ENCODE peak calls at places on chromosomes 2 and 18, in five cellular contexts. One of them, this sample, is unnamed.

GRCh38 chr2:11017921-11018320 is 106.2 kb downstream of the KCNF1 start:
- DNase-seq in lung: no peak
- DNase-seq in naive thymus-derived CD4-positive, alpha-beta T cell: no peak
- DNase-seq in left ventricle myocardium inferior: no peak
- DNase-seq in mesothelial cell of epicardium: no peak
- DNase-seq in this sample: no peak

GRCh38 chr2:60484080-60484737 is 69.2 kb downstream of the BCL11A start:
- DNase-seq in mesothelial cell of epicardium: no peak
- DNase-seq in left ventricle myocardium inferior: no peak
- DNase-seq in naive thymus-derived CD4-positive, alpha-beta T cell: no peak
- DNase-seq in lung: no peak
- DNase-seq in this sample: no peak

GRCh38 chr2:3606370-3607124 is 11.6 kb downstream of the COLEC11 start:
- DNase-seq in naive thymus-derived CD4-positive, alpha-beta T cell: no peak
- DNase-seq in mesothelial cell of epicardium: no peak
- DNase-seq in left ventricle myocardium inferior: no peak
- DNase-seq in lung: peak; percentile 27
- DNase-seq in this sample: no peak

GRCh38 chr2:195575021-195575420 is 82.0 kb upstream of the SLC39A10 start:
- DNase-seq in mesothelial cell of epicardium: no peak
- DNase-seq in naive thymus-derived CD4-positive, alpha-beta T cell: no peak
- DNase-seq in lung: no peak
- DNase-seq in left ventricle myocardium inferior: no peak
- DNase-seq in this sample: no peak

GRCh38 chr2:200483729-200484198 is 26.1 kb downstream of the KCTD18 start:
- DNase-seq in lung: peak; percentile 70
- DNase-seq in naive thymus-derived CD4-positive, alpha-beta T cell: no peak
- DNase-seq in left ventricle myocardium inferior: no peak
- DNase-seq in mesothelial cell of epicardium: no peak
- DNase-seq in this sample: peak; percentile 53

GRCh38 chr18:9559253-9559652 is 55.1 kb downstream of the PPP4R1 start:
- DNase-seq in mesothelial cell of epicardium: no peak
- DNase-seq in left ventricle myocardium inferior: no peak
- DNase-seq in naive thymus-derived CD4-positive, alpha-beta T cell: no peak
- DNase-seq in lung: no peak
- DNase-seq in this sample: no peak

GRCh38 chr2:24164416-24164973 is 10.4 kb upstream of the FAM228A start:
- DNase-seq in naive thymus-derived CD4-positive, alpha-beta T cell: peak; percentile 9
- DNase-seq in left ventricle myocardium inferior: peak; percentile 15
- DNase-seq in mesothelial cell of epicardium: no peak
- DNase-seq in lung: no peak
- DNase-seq in this sample: peak; percentile 7

GRCh38 chr2:134508396-134508795 is 210.4 kb downstream of the TMEM163 start:
- DNase-seq in lung: no peak
- DNase-seq in left ventricle myocardium inferior: no peak
- DNase-seq in naive thymus-derived CD4-positive, alpha-beta T cell: no peak
- DNase-seq in mesothelial cell of epicardium: no peak
- DNase-seq in this sample: no peak

GRCh38 chr18:24270358-24270936 is 127.2 kb downstream of the OSBPL1A start:
- DNase-seq in left ventricle myocardium inferior: no peak
- DNase-seq in lung: no peak
- DNase-seq in mesothelial cell of epicardium: no peak
- DNase-seq in naive thymus-derived CD4-positive, alpha-beta T cell: no peak
- DNase-seq in this sample: peak; percentile 43

GRCh38 chr2:223998983-223999382 is 40.1 kb downstream of the SERPINE2 start:
- DNase-seq in left ventricle myocardium inferior: no peak
- DNase-seq in lung: no peak
- DNase-seq in mesothelial cell of epicardium: no peak
- DNase-seq in naive thymus-derived CD4-positive, alpha-beta T cell: no peak
- DNase-seq in this sample: no peak

GRCh38 chr2:210481601-210482124 is 5.1 kb upstream of the LANCL1 start:
- DNase-seq in lung: no peak
- DNase-seq in naive thymus-derived CD4-positive, alpha-beta T cell: no peak
- DNase-seq in mesothelial cell of epicardium: no peak
- DNase-seq in left ventricle myocardium inferior: no peak
- DNase-seq in this sample: no peak

GRCh38 chr18:69787825-69788547 is 159.7 kb downstream of the CD226 start:
- DNase-seq in lung: no peak
- DNase-seq in left ventricle myocardium inferior: no peak
- DNase-seq in naive thymus-derived CD4-positive, alpha-beta T cell: no peak
- DNase-seq in mesothelial cell of epicardium: no peak
- DNase-seq in this sample: peak; percentile 38

GRCh38 chr2:80392446-80392845 is 87.9 kb upstream of the LRRTM1 start:
- DNase-seq in left ventricle myocardium inferior: no peak
- DNase-seq in lung: no peak
- DNase-seq in mesothelial cell of epicardium: no peak
- DNase-seq in naive thymus-derived CD4-positive, alpha-beta T cell: no peak
- DNase-seq in this sample: no peak

GRCh38 chr18:33612632-33613031 is 34.6 kb downstream of the ASXL3 start:
- DNase-seq in lung: no peak
- DNase-seq in left ventricle myocardium inferior: no peak
- DNase-seq in mesothelial cell of epicardium: no peak
- DNase-seq in naive thymus-derived CD4-positive, alpha-beta T cell: no peak
- DNase-seq in this sample: no peak

GRCh38 chr2:120346034-120346666 is at the start of gene INHBB:
- DNase-seq in mesothelial cell of epicardium: no peak
- DNase-seq in left ventricle myocardium inferior: no peak
- DNase-seq in lung: no peak
- DNase-seq in naive thymus-derived CD4-positive, alpha-beta T cell: no peak
- DNase-seq in this sample: no peak

GRCh38 chr2:7671312-7671711 is 754.1 kb downstream of the RNF144A start:
- DNase-seq in naive thymus-derived CD4-positive, alpha-beta T cell: no peak
- DNase-seq in mesothelial cell of epicardium: no peak
- DNase-seq in left ventricle myocardium inferior: peak; percentile 66
- DNase-seq in lung: no peak
- DNase-seq in this sample: no peak

GRCh38 chr2:227010433-227010832 is 153.6 kb downstream of the COL4A4 start:
- DNase-seq in naive thymus-derived CD4-positive, alpha-beta T cell: no peak
- DNase-seq in mesothelial cell of epicardium: no peak
- DNase-seq in lung: no peak
- DNase-seq in left ventricle myocardium inferior: no peak
- DNase-seq in this sample: peak; percentile 30

GRCh38 chr18:7066965-7067555 is 50.5 kb downstream of the LAMA1 start:
- DNase-seq in lung: no peak
- DNase-seq in mesothelial cell of epicardium: no peak
- DNase-seq in left ventricle myocardium inferior: no peak
- DNase-seq in naive thymus-derived CD4-positive, alpha-beta T cell: no peak
- DNase-seq in this sample: no peak

GRCh38 chr2:16126141-16126968 is 186.0 kb downstream of the MYCN start:
- DNase-seq in naive thymus-derived CD4-positive, alpha-beta T cell: no peak
- DNase-seq in lung: peak; percentile 10
- DNase-seq in mesothelial cell of epicardium: no peak
- DNase-seq in left ventricle myocardium inferior: no peak
- DNase-seq in this sample: peak; percentile 11

GRCh38 chr2:67726416-67726815 is 329.3 kb downstream of the ETAA1 start:
- DNase-seq in naive thymus-derived CD4-positive, alpha-beta T cell: no peak
- DNase-seq in lung: no peak
- DNase-seq in mesothelial cell of epicardium: no peak
- DNase-seq in left ventricle myocardium inferior: no peak
- DNase-seq in this sample: no peak

GRCh38 chr2:170771049-170771937 is 1.1 kb downstream of the ERICH2 start:
- DNase-seq in lung: no peak
- DNase-seq in mesothelial cell of epicardium: no peak
- DNase-seq in naive thymus-derived CD4-positive, alpha-beta T cell: peak; percentile 29
- DNase-seq in left ventricle myocardium inferior: no peak
- DNase-seq in this sample: peak; percentile 43

GRCh38 chr2:11969774-11970173 is 223.3 kb downstream of the LPIN1 start:
- DNase-seq in mesothelial cell of epicardium: no peak
- DNase-seq in left ventricle myocardium inferior: no peak
- DNase-seq in lung: no peak
- DNase-seq in naive thymus-derived CD4-positive, alpha-beta T cell: no peak
- DNase-seq in this sample: no peak

GRCh38 chr2:36812196-36812595 is 115.7 kb downstream of the VIT start:
- DNase-seq in left ventricle myocardium inferior: no peak
- DNase-seq in mesothelial cell of epicardium: no peak
- DNase-seq in naive thymus-derived CD4-positive, alpha-beta T cell: no peak
- DNase-seq in lung: no peak
- DNase-seq in this sample: peak; percentile 18

GRCh38 chr2:109340381-109340780 is 211.4 kb downstream of the SH3RF3 start:
- DNase-seq in left ventricle myocardium inferior: no peak
- DNase-seq in lung: no peak
- DNase-seq in mesothelial cell of epicardium: no peak
- DNase-seq in naive thymus-derived CD4-positive, alpha-beta T cell: no peak
- DNase-seq in this sample: no peak

GRCh38 chr2:112869258-112869842 is 32.8 kb upstream of the IL1B start:
- DNase-seq in mesothelial cell of epicardium: no peak
- DNase-seq in naive thymus-derived CD4-positive, alpha-beta T cell: no peak
- DNase-seq in left ventricle myocardium inferior: peak; percentile 74
- DNase-seq in lung: peak; percentile 87
- DNase-seq in this sample: peak; percentile 43

GRCh38 chr2:38146917-38147307 is 71.0 kb upstream of the CYP1B1 start:
- DNase-seq in mesothelial cell of epicardium: no peak
- DNase-seq in left ventricle myocardium inferior: no peak
- DNase-seq in naive thymus-derived CD4-positive, alpha-beta T cell: no peak
- DNase-seq in lung: peak; percentile 35
- DNase-seq in this sample: peak; percentile 77

GRCh38 chr2:237964578-237965404 is 2.0 kb upstream of the UBE2F start:
- DNase-seq in mesothelial cell of epicardium: no peak
- DNase-seq in left ventricle myocardium inferior: no peak
- DNase-seq in lung: no peak
- DNase-seq in naive thymus-derived CD4-positive, alpha-beta T cell: no peak
- DNase-seq in this sample: peak; percentile 89

GRCh38 chr2:139814458-139814857 is 1034.3 kb upstream of the NXPH2 start:
- DNase-seq in naive thymus-derived CD4-positive, alpha-beta T cell: no peak
- DNase-seq in lung: no peak
- DNase-seq in mesothelial cell of epicardium: no peak
- DNase-seq in left ventricle myocardium inferior: no peak
- DNase-seq in this sample: no peak

GRCh38 chr2:66805136-66805535 is 370.2 kb downstream of the MEIS1 start:
- DNase-seq in left ventricle myocardium inferior: no peak
- DNase-seq in mesothelial cell of epicardium: no peak
- DNase-seq in naive thymus-derived CD4-positive, alpha-beta T cell: no peak
- DNase-seq in lung: no peak
- DNase-seq in this sample: no peak

GRCh38 chr2:230075988-230076631 is 7.4 kb upstream of the SLC16A14 start:
- DNase-seq in left ventricle myocardium inferior: no peak
- DNase-seq in lung: no peak
- DNase-seq in naive thymus-derived CD4-positive, alpha-beta T cell: no peak
- DNase-seq in mesothelial cell of epicardium: no peak
- DNase-seq in this sample: peak; percentile 45

GRCh38 chr18:46481048-46481846 is 175.8 kb downstream of the LOXHD1 start:
- DNase-seq in mesothelial cell of epicardium: no peak
- DNase-seq in lung: peak; percentile 39
- DNase-seq in left ventricle myocardium inferior: peak; percentile 38
- DNase-seq in naive thymus-derived CD4-positive, alpha-beta T cell: peak; percentile 60
- DNase-seq in this sample: peak; percentile 34

GRCh38 chr18:41071826-41072225 is 883.2 kb upstream of the PIK3C3 start:
- DNase-seq in naive thymus-derived CD4-positive, alpha-beta T cell: no peak
- DNase-seq in left ventricle myocardium inferior: no peak
- DNase-seq in mesothelial cell of epicardium: no peak
- DNase-seq in lung: no peak
- DNase-seq in this sample: no peak

GRCh38 chr2:107340955-107341354 is 455.0 kb upstream of the ST6GAL2 start:
- DNase-seq in lung: no peak
- DNase-seq in naive thymus-derived CD4-positive, alpha-beta T cell: no peak
- DNase-seq in left ventricle myocardium inferior: no peak
- DNase-seq in mesothelial cell of epicardium: no peak
- DNase-seq in this sample: no peak

GRCh38 chr2:232874677-232875223 is 4.7 kb downstream of the SNORC start:
- DNase-seq in left ventricle myocardium inferior: no peak
- DNase-seq in mesothelial cell of epicardium: no peak
- DNase-seq in naive thymus-derived CD4-positive, alpha-beta T cell: no peak
- DNase-seq in lung: no peak
- DNase-seq in this sample: no peak

GRCh38 chr2:72204156-72204781 is 56.6 kb upstream of the CYP26B1 start:
- DNase-seq in left ventricle myocardium inferior: no peak
- DNase-seq in lung: no peak
- DNase-seq in mesothelial cell of epicardium: no peak
- DNase-seq in naive thymus-derived CD4-positive, alpha-beta T cell: no peak
- DNase-seq in this sample: no peak

GRCh38 chr18:55587341-55588000 is 521 bp downstream of the TCF4 start:
- DNase-seq in left ventricle myocardium inferior: peak; percentile 29
- DNase-seq in mesothelial cell of epicardium: no peak
- DNase-seq in lung: no peak
- DNase-seq in naive thymus-derived CD4-positive, alpha-beta T cell: peak; percentile 12
- DNase-seq in this sample: no peak

GRCh38 chr2:218003265-218003950 is 613 bp upstream of the TNS1 start:
- DNase-seq in lung: no peak
- DNase-seq in mesothelial cell of epicardium: no peak
- DNase-seq in naive thymus-derived CD4-positive, alpha-beta T cell: no peak
- DNase-seq in left ventricle myocardium inferior: peak; percentile 62
- DNase-seq in this sample: no peak

GRCh38 chr2:132797551-132797950 is 127.5 kb upstream of the LYPD1 start:
- DNase-seq in naive thymus-derived CD4-positive, alpha-beta T cell: no peak
- DNase-seq in mesothelial cell of epicardium: no peak
- DNase-seq in lung: no peak
- DNase-seq in left ventricle myocardium inferior: no peak
- DNase-seq in this sample: peak; percentile 21

GRCh38 chr2:6824962-6825361 is 40.7 kb downstream of the CMPK2 start:
- DNase-seq in lung: no peak
- DNase-seq in naive thymus-derived CD4-positive, alpha-beta T cell: no peak
- DNase-seq in left ventricle myocardium inferior: no peak
- DNase-seq in mesothelial cell of epicardium: no peak
- DNase-seq in this sample: no peak